ENCODE peak calls at places on chromosomes 2 and 18, in seven cellular contexts. K is AG04450, G is stomach, A is upper lobe of left lung, X is HCT116, O is lower lobe of right lung, S is cardiac muscle cell. H is an unnamed sample.

GRCh38 chr2:126981476-126981875 is 82.8 kb downstream of the TEX51 start:
- DNase-seq in S (no peak), K (no peak), G (no peak), O (no peak), A (no peak), X (no peak), H (no peak)

GRCh38 chr2:69382547-69382946 is 4.5 kb downstream of the GFPT1 start:
- DNase-seq in G (no peak), A (no peak), S (no peak), X (no peak), K (no peak), O (no peak), H (no peak)

GRCh38 chr2:73862987-73863386 is 29.8 kb upstream of the ACTG2 start:
- DNase-seq in O (no peak), G (no peak), S (no peak), A (no peak), X (no peak), K (no peak), H (no peak)

GRCh38 chr2:64750817-64751285 is 97.1 kb upstream of the SERTAD2 start:
- DNase-seq in S (peak; percentile 100), X (peak; percentile 98), A (peak; percentile 99), G (peak; percentile 99), K (peak; percentile 100), O (peak; percentile 99), H (peak; percentile 99)

GRCh38 chr2:194822097-194822496 is 834.9 kb upstream of the SLC39A10 start:
- DNase-seq in O (no peak), K (no peak), S (no peak), X (no peak), A (no peak), G (no peak), H (no peak)

GRCh38 chr2:142944264-142944663 is 66.8 kb downstream of the KYNU start:
- DNase-seq in S (no peak), O (no peak), X (no peak), K (no peak), A (no peak), G (no peak), H (no peak)

GRCh38 chr18:6331872-6332271 is 82.8 kb downstream of the L3MBTL4 start:
- DNase-seq in O (no peak), G (no peak), X (no peak), A (no peak), K (no peak), S (no peak), H (no peak)

GRCh38 chr2:148039783-148040182 is 18.9 kb downstream of the MBD5 start:
- DNase-seq in G (no peak), K (no peak), O (no peak), A (no peak), S (no peak), X (no peak), H (no peak)

GRCh38 chr2:53827398-53828175 is 32.2 kb downstream of the GPR75 start:
- DNase-seq in O (no peak), K (no peak), X (no peak), G (no peak), A (no peak), S (no peak), H (no peak)

GRCh38 chr2:151553-152328 is 105.4 kb upstream of the FAM110C start:
- DNase-seq in K (no peak), O (no peak), A (no peak), G (no peak), S (no peak), X (no peak), H (no peak)

GRCh38 chr2:237979331-237979730 is 12.5 kb downstream of the UBE2F start:
- DNase-seq in A (no peak), K (no peak), X (no peak), S (no peak), G (no peak), O (no peak), H (no peak)

GRCh38 chr2:237977380-237977779 is 10.6 kb downstream of the UBE2F start:
- DNase-seq in X (no peak), K (no peak), S (no peak), A (no peak), G (no peak), O (no peak), H (no peak)

GRCh38 chr2:237980751-237981150 is 13.9 kb downstream of the UBE2F start:
- DNase-seq in G (no peak), S (no peak), O (no peak), X (no peak), K (no peak), A (peak; percentile 29), H (no peak)

GRCh38 chr2:237980087-237980486 is 13.3 kb downstream of the UBE2F start:
- DNase-seq in O (no peak), S (no peak), A (no peak), K (no peak), G (no peak), X (no peak), H (no peak)

GRCh38 chr2:237978058-237978712 is 11.4 kb downstream of the UBE2F start:
- DNase-seq in G (peak; percentile 17), S (peak; percentile 59), A (no peak), O (no peak), X (no peak), K (no peak), H (peak; percentile 21)
- H3K4me3 ChIP-seq in G (no peak overlapping the region), S (no peak overlapping the region), A (no peak overlapping the region), O (no peak overlapping the region), X (no peak overlapping the region), K (no peak overlapping the region), H (no peak overlapping the region)

GRCh38 chr2:62287335-62287734 is 91.4 kb downstream of the B3GNT2 start:
- DNase-seq in A (no peak), S (no peak), G (no peak), O (no peak), X (no peak), K (no peak), H (no peak)

GRCh38 chr2:62286089-62286785 is 90.3 kb downstream of the B3GNT2 start:
- DNase-seq in K (no peak), O (no peak), A (no peak), X (no peak), G (no peak), S (no peak), H (no peak)

GRCh38 chr2:62284980-62285379 is 89.1 kb downstream of the B3GNT2 start:
- DNase-seq in K (no peak), G (no peak), A (no peak), O (no peak), S (no peak), X (no peak), H (no peak)

GRCh38 chr2:62291052-62291451 is 95.1 kb downstream of the B3GNT2 start:
- DNase-seq in K (no peak), A (no peak), O (no peak), X (no peak), S (no peak), G (no peak), H (no peak)

DNA sequence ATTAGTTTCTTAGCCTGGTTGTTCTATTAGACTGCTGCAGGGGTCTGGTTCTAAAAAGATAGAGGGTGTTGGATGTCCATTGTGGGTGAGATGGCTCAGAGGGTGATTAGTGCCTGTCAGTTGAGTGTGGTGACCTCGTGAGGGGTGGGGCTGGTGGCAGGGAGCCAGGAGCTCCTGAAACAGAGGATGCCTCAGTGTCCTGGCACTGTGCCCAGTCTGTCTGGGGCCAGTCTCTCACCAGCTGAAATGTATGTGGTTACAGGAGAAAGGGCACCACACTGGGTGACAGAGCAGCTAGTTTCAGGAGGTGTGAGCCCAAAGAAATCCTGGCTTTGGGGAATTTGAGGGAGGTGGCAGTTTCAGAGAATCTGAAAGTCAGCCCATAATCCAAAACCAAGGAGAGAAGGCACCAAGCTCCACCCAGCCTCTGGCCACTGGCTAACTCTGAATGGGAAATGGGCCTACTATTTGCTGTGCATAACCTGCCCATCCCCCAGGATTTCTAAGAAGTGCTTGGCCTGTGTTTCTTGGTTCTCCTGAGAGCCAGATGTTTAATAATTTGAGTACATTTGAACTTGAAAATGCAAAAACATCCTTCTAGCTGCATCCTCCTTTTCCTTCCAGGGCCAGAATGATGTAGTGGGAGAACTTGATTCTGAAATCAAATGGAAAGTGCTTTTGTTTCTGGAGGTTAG is 92.1 kb downstream of the B3GNT2 start:
- DNase-seq in X (no peak), K (no peak), A (peak; percentile 59), S (peak; percentile 52), G (peak; percentile 63), O (peak; percentile 89), H (peak; percentile 79)
- H3K27ac ChIP-seq in X (no peak overlapping the region), K (no peak overlapping the region), A (no peak overlapping the region), S (no peak overlapping the region), G (no peak overlapping the region), O (no peak overlapping the region), H (peak overlapping the region; percentile 62)

GRCh38 chr18:1663879-1664705 is 759.4 kb downstream of the ADCYAP1 start:
- DNase-seq in G (peak; percentile 34), X (peak; percentile 32), A (peak; percentile 74), S (peak; percentile 45), K (no peak), O (peak; percentile 85), H (peak; percentile 35)
- TF ChIP-seq CTCF in G (peak; percentile 34), X (peak; percentile 92), A (peak; percentile 47), S (peak; percentile 75), K (no peak), O (peak; percentile 74), H (peak; percentile 30)

GRCh38 chr2:2754940-2755339 is 423.9 kb upstream of the MYT1L start:
- DNase-seq in K (no peak), X (no peak), A (no peak), S (no peak), G (no peak), O (no peak), H (no peak)

GRCh38 chr2:2758793-2759367 is 427.8 kb upstream of the MYT1L start:
- DNase-seq in X (no peak), O (no peak), K (no peak), S (no peak), A (no peak), G (no peak), H (no peak)

GRCh38 chr2:2755990-2756389 is 424.9 kb upstream of the MYT1L start:
- DNase-seq in K (no peak), G (no peak), S (no peak), A (no peak), X (no peak), O (no peak), H (no peak)

GRCh38 chr2:2757764-2758163 is 426.7 kb upstream of the MYT1L start:
- DNase-seq in X (no peak), S (no peak), O (no peak), K (no peak), A (no peak), G (no peak), H (no peak)

DNA sequence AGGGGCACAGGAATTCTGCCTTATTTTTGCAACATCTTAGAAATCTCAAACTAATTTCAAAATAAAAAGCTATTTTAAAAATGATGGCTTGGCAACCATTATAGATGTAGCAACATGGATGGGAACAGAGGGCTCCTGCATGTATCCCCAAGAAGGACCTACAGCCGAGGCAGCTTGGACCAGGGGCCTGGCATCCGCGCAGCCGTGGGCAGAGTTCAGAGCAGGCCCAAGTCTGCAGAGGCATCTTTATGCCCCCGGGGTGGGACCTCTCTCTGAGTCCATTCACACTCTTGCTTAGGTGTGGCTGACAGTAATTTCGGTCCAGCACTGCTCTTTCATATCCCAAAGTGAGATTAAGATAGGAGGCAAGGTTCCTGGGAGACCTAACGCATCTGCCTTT is 425.8 kb upstream of the MYT1L start:
- DNase-seq in X (no peak), G (no peak), K (no peak), S (no peak), A (no peak), O (no peak), H (no peak)
- H3K4me3 ChIP-seq in X (no peak overlapping the region), G (no peak overlapping the region), K (no peak overlapping the region), S (no peak overlapping the region), A (no peak overlapping the region), O (no peak overlapping the region), H (no peak overlapping the region)

H was measured in heart right ventricle.